ENCODE peak calls at places on chromosomes 12 and 14, in six cellular contexts. H is GM23248, L is SK-N-SH, Q is neural progenitor cell, S is HCT116, M is PC-3. D is an unnamed sample.
A peak's percentile ranks its signal among the peaks of the same experiment; 100 is the strongest.

GRCh38 chr12:3199551-3200031 is 122.4 kb downstream of the TSPAN9 start:
- DNase-seq in L (peak; percentile 82), S (no peak), Q (peak; percentile 69), H (peak; percentile 56), M (peak; percentile 5), D (no peak)

GRCh38 chr14:86086962-86087361 is 557.0 kb downstream of the FLRT2 start:
- DNase-seq in Q (no peak), L (no peak), M (no peak), H (no peak), S (no peak), D (no peak)

GRCh38 chr12:42199007-42199406 is 39.0 kb downstream of the YAF2 start:
- DNase-seq in H (no peak), L (no peak), M (no peak), Q (no peak), S (no peak), D (no peak)

GRCh38 chr12:96487214-96487613 is 2.2 kb upstream of the CFAP54 start:
- DNase-seq in L (no peak), S (no peak), H (peak; percentile 92), Q (no peak), M (peak; percentile 90), D (no peak)

GRCh38 chr14:81805785-81806184 is 272.1 kb upstream of the SEL1L start:
- DNase-seq in M (no peak), S (no peak), Q (no peak), H (no peak), L (no peak), D (no peak)

GRCh38 chr12:90989617-90990232 is 15.0 kb downstream of the EPYC start:
- DNase-seq in S (no peak), M (no peak), L (no peak), H (no peak), Q (no peak), D (no peak)

GRCh38 chr14:102586420-102587119 is 5.9 kb upstream of the RCOR1 start:
- DNase-seq in S (no peak), Q (no peak), M (no peak), L (no peak), H (peak; percentile 15), D (no peak)

GRCh38 chr12:125533434-125534029 is 468.3 kb downstream of the AACS start:
- DNase-seq in L (peak; percentile 80), M (peak; percentile 51), Q (peak; percentile 92), S (no peak), H (peak; percentile 10), D (no peak)

GRCh38 chr12:130300725-130301124 is 37.0 kb upstream of the PIWIL1 start:
- DNase-seq in Q (no peak), S (no peak), H (no peak), M (no peak), L (no peak), D (no peak)

GRCh38 chr12:101795786-101796185 is 35.0 kb downstream of the GNPTAB start:
- DNase-seq in M (no peak), Q (no peak), L (no peak), S (no peak), H (no peak), D (no peak)

GRCh38 chr14:101478096-101478495 is 83.2 kb upstream of the DIO3 start:
- DNase-seq in M (no peak), L (no peak), S (no peak), H (no peak), Q (no peak), D (no peak)

DNA sequence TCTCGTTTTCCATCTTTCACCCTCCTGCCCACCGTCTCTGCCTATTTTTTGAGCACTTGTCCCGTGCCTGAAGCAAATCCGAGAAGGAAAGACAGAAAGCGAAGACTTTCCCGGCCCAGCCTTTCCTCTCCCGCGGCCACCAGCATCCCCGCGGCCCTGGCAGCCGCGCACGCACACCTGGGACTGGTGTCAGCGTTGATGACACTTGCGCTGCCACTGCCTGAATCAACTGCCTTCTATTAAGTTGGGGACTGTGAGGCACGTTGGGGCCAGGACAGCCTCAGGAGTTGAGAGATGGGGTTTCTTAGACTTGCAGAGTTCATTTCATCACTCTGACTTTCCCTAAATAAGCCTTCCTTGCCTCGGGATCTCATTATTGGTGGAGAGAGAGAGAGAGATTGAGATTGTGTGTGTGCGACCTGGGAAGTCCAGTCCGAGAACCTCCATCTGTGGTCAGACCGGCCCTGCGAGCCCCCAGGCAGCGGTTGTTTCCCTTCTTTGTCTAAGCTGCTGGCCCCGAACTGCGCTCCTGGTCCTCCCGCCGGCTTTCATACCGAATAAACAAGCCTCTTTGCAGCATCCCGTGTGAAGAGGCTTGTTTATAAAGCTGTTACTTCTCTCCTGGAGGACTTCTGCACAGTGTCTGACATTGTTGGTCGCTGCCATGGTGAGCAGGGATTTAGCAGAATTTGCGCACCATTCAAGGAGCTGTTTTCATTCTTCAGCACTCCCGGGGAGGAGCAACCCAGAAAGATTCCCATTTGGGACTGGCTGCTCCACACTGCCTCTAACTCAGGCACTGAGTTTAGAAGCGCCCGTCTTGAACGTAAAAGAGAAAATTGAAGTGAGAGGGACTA is 1.5 kb downstream of the PDZRN4 start:
- DNase-seq in M (no peak), S (no peak), Q (peak; percentile 53), L (peak; percentile 35), H (peak; percentile 11), D (no peak)
- TF ChIP-seq EZH2phosphoT487 in M (no peak), S (no peak), Q (peak; percentile 69), L (no peak), H (no peak), D (no peak)

GRCh38 chr12:43807361-43807760 is 1.2 kb upstream of the TWF1 start:
- DNase-seq in H (no peak), M (peak; percentile 14), Q (no peak), S (no peak), L (no peak), D (no peak)
- H3K9ac ChIP-seq in H (peak overlapping the region; percentile 96), M (no peak overlapping the region), Q (no peak overlapping the region), S (no peak overlapping the region), L (no peak overlapping the region), D (no peak overlapping the region)

GRCh38 chr12:51392556-51393237 is 1.5 kb upstream of the GALNT6 start:
- DNase-seq in M (no peak), L (no peak), S (no peak), Q (peak; percentile 71), H (peak; percentile 83), D (peak; percentile 66)

GRCh38 chr12:51391047-51391837 is at the start of gene GALNT6:
- DNase-seq in S (no peak), M (peak; percentile 70), H (no peak), Q (peak; percentile 67), L (peak; percentile 76), D (peak; percentile 83)

GRCh38 chr12:51389302-51389999 is 1.8 kb downstream of the GALNT6 start:
- DNase-seq in S (no peak), Q (no peak), H (peak; percentile 75), L (no peak), M (peak; percentile 78), D (no peak)

GRCh38 chr12:51388826-51389225 is 2.4 kb downstream of the GALNT6 start:
- DNase-seq in H (no peak), S (no peak), M (no peak), L (no peak), Q (no peak), D (no peak)

GRCh38 chr12:51390457-51391046 is 654 bp downstream of the GALNT6 start:
- DNase-seq in Q (no peak), H (no peak), L (no peak), M (peak; percentile 14), S (no peak), D (no peak)
- H3K4me3 ChIP-seq in Q (peak overlapping the region; percentile 64), H (no peak overlapping the region), L (no peak overlapping the region), M (peak overlapping the region; percentile 88), S (peak overlapping the region; percentile 68), D (peak overlapping the region; percentile 87)

GRCh38 chr14:92924247-92924646 is 1.3 kb downstream of the CHGA start:
- DNase-seq in Q (no peak), S (no peak), M (no peak), L (no peak), H (no peak), D (peak; percentile 69)
- TF ChIP-seq EZH2phosphoT487 in Q (no peak), S (no peak), M (no peak), L (no peak), H (no peak), D (no peak)

DNA sequence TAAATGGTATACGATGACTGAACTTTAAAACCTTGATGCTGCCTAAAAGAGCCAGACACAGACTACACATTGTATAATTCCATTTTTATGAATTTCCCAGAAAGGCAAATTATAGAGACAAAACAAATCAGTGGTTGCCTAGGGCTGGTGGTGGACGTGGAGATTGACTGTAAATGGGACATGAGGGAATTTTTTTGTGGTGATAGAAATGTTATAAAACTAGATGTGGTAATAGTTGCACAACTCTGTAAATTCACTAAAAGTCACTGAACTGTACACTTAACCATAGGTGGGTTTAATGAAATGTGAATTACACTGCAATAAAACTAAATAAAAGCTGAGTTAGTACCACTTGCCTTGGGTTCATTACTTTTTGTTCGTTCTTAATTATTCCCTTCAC is 72.1 kb downstream of the PLEKHA5 start:
- DNase-seq in Q (no peak), S (no peak), M (no peak), L (no peak), H (peak; percentile 56), D (no peak)
- H3K9ac ChIP-seq in Q (no peak overlapping the region), S (no peak overlapping the region), M (no peak overlapping the region), L (no peak overlapping the region), H (no peak overlapping the region), D (no peak overlapping the region)

DNA sequence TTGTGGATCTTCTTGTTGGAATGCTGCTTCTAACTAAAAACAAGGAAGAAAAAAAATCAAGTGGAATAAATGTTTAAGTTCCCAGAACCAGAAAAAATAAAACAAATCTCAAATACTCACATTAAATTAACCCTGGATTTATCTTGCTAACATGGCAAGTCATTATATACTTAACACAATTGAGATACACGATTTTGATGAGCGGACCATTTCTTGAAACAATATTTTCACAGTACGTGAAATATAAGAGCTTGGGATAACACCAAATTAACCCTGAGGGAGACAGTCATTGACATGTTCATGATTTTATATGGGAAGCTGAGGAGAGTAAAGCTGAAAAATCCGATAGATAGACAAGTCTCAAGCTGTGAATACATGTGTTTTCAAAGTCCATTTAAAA is 128.6 kb downstream of the PTCSC3 start:
- DNase-seq in M (no peak), S (no peak), H (no peak), Q (no peak), L (no peak), D (no peak)
- H3K4me3 ChIP-seq in M (no peak overlapping the region), S (no peak overlapping the region), H (no peak overlapping the region), Q (peak overlapping the region; percentile 5), L (no peak overlapping the region), D (no peak overlapping the region)

GRCh38 chr14:68938515-68939423 is 40.3 kb downstream of the ACTN1 start:
- DNase-seq in Q (no peak), H (no peak), L (peak; percentile 67), M (no peak), S (no peak), D (no peak)

GRCh38 chr14:68939424-68939892 is 39.6 kb downstream of the ACTN1 start:
- DNase-seq in S (no peak), M (no peak), H (no peak), L (no peak), Q (no peak), D (no peak)

GRCh38 chr14:68936476-68936875 is 42.6 kb downstream of the ACTN1 start:
- DNase-seq in S (no peak), Q (no peak), M (no peak), H (no peak), L (no peak), D (no peak)

GRCh38 chr14:68936980-68937379 is 42.1 kb downstream of the ACTN1 start:
- DNase-seq in S (no peak), M (no peak), L (no peak), Q (no peak), H (no peak), D (no peak)

GRCh38 chr14:68937790-68938514 is 41.1 kb downstream of the ACTN1 start:
- DNase-seq in H (peak; percentile 69), L (peak; percentile 87), Q (peak; percentile 53), M (no peak), S (no peak), D (no peak)
- TF ChIP-seq EZH2phosphoT487 in H (no peak), L (no peak), Q (no peak), M (no peak), S (no peak), D (no peak)

GRCh38 chr12:9037431-9037830 is 48.1 kb downstream of the KLRG1 start:
- DNase-seq in M (no peak), S (no peak), Q (no peak), L (no peak), H (no peak), D (no peak)
- H3K9ac ChIP-seq in M (no peak overlapping the region), S (no peak overlapping the region), Q (no peak overlapping the region), L (no peak overlapping the region), H (no peak overlapping the region), D (no peak overlapping the region)